ENCODE peak calls at places on chromosomes 2 and 18, in eight cellular contexts. One of them, this sample, is unnamed.

GRCh38 chr2:47023332-47023731 is 107.7 kb upstream of the MCFD2 start:
- DNase-seq in adrenal gland: no peak
- DNase-seq in GM12878: no peak
- DNase-seq in pancreas: no peak
- DNase-seq in upper lobe of right lung: no peak
- DNase-seq in HCT116: no peak
- DNase-seq in spleen: no peak
- DNase-seq in transverse colon: no peak
- DNase-seq in this sample: no peak

GRCh38 chr2:12543452-12544220 is 173.1 kb upstream of the TRIB2 start:
- DNase-seq in adrenal gland: no peak
- DNase-seq in GM12878: no peak
- DNase-seq in pancreas: no peak
- DNase-seq in upper lobe of right lung: no peak
- DNase-seq in HCT116: no peak
- DNase-seq in spleen: no peak
- DNase-seq in transverse colon: no peak
- DNase-seq in this sample: no peak

GRCh38 chr2:8682719-8683667 is 1.1 kb downstream of the ID2 start:
- DNase-seq in adrenal gland: peak; percentile 52
- DNase-seq in GM12878: no peak
- DNase-seq in pancreas: no peak
- DNase-seq in upper lobe of right lung: no peak
- DNase-seq in HCT116: peak; percentile 8
- DNase-seq in spleen: peak; percentile 88
- DNase-seq in transverse colon: peak; percentile 56
- DNase-seq in this sample: peak; percentile 45

GRCh38 chr18:65659312-65659711 is 91.5 kb upstream of the CDH7 start:
- DNase-seq in adrenal gland: no peak
- DNase-seq in GM12878: no peak
- DNase-seq in pancreas: no peak
- DNase-seq in upper lobe of right lung: no peak
- DNase-seq in HCT116: no peak
- DNase-seq in spleen: no peak
- DNase-seq in transverse colon: no peak
- DNase-seq in this sample: no peak

GRCh38 chr2:199466704-199467461 is 9.1 kb upstream of the SATB2 start:
- DNase-seq in adrenal gland: no peak
- DNase-seq in GM12878: no peak
- DNase-seq in pancreas: no peak
- DNase-seq in upper lobe of right lung: no peak
- DNase-seq in HCT116: no peak
- DNase-seq in spleen: no peak
- DNase-seq in transverse colon: peak; percentile 26
- DNase-seq in this sample: no peak

GRCh38 chr18:37588289-37588688 is 22.7 kb upstream of the CELF4 start:
- DNase-seq in adrenal gland: no peak
- DNase-seq in GM12878: no peak
- DNase-seq in pancreas: no peak
- DNase-seq in upper lobe of right lung: no peak
- DNase-seq in HCT116: no peak
- DNase-seq in spleen: no peak
- DNase-seq in transverse colon: no peak
- DNase-seq in this sample: no peak

GRCh38 chr2:181203916-181204315 is 223.5 kb downstream of the UBE2E3 start:
- DNase-seq in adrenal gland: no peak
- DNase-seq in GM12878: no peak
- DNase-seq in pancreas: no peak
- DNase-seq in upper lobe of right lung: no peak
- DNase-seq in HCT116: no peak
- DNase-seq in spleen: no peak
- DNase-seq in transverse colon: no peak
- DNase-seq in this sample: no peak

GRCh38 chr18:44733069-44733753 is 52.5 kb downstream of the SETBP1 start:
- DNase-seq in adrenal gland: no peak
- DNase-seq in GM12878: no peak
- DNase-seq in pancreas: no peak
- DNase-seq in upper lobe of right lung: no peak
- DNase-seq in HCT116: no peak
- DNase-seq in spleen: no peak
- DNase-seq in transverse colon: no peak
- DNase-seq in this sample: no peak

GRCh38 chr2:215395687-215396460 is 40.0 kb downstream of the FN1 start:
- DNase-seq in adrenal gland: no peak
- DNase-seq in GM12878: no peak
- DNase-seq in pancreas: no peak
- DNase-seq in upper lobe of right lung: no peak
- DNase-seq in HCT116: no peak
- DNase-seq in spleen: no peak
- DNase-seq in transverse colon: no peak
- DNase-seq in this sample: no peak

GRCh38 chr2:215394102-215394805 is 41.6 kb downstream of the FN1 start:
- DNase-seq in adrenal gland: no peak
- DNase-seq in GM12878: no peak
- DNase-seq in pancreas: no peak
- DNase-seq in upper lobe of right lung: no peak
- DNase-seq in HCT116: no peak
- DNase-seq in spleen: no peak
- DNase-seq in transverse colon: no peak
- DNase-seq in this sample: no peak

GRCh38 chr2:215399067-215399716 is 36.7 kb downstream of the FN1 start:
- DNase-seq in adrenal gland: no peak
- DNase-seq in GM12878: no peak
- DNase-seq in pancreas: no peak
- DNase-seq in upper lobe of right lung: no peak
- DNase-seq in HCT116: no peak
- DNase-seq in spleen: no peak
- DNase-seq in transverse colon: no peak
- DNase-seq in this sample: no peak

GRCh38 chr2:215396595-215397313 is 39.1 kb downstream of the FN1 start:
- DNase-seq in adrenal gland: no peak
- DNase-seq in GM12878: no peak
- DNase-seq in pancreas: no peak
- DNase-seq in upper lobe of right lung: no peak
- DNase-seq in HCT116: no peak
- DNase-seq in spleen: no peak
- DNase-seq in transverse colon: no peak
- DNase-seq in this sample: no peak

DNA sequence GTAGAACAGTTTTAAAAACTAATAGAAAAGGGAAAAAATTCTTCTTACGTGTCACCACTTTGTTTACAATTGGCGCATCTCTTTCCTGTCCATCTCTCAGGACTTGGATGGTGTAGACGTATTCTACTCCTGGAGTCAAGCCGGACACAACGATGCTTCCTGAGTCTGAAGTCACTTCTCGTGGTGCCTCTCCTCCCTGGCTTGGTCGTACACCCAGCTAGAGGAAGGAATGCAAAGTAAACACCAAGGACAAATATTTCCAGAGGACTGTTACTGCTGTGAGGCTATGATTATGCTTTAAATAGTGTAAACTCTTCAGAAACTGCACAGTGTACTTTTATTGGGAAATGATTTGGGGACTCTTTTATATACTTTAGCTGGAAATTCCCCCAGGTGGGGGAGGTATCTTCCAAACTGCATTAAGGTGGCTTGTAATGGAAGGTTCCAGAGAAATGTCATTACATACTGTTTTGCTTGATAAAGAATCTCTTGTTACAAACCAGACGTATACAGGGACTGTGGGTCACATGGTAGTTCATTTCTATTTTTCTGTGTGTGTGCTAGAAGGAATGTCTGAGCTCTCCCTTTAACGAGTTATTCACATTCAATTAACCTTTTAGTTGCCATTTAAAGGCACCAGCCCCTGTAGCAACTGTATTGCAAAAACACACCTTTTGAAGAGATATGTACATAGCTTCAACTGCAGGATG is 38.1 kb downstream of the FN1 start:
- DNase-seq in adrenal gland: no peak
- DNase-seq in GM12878: no peak
- DNase-seq in pancreas: no peak
- DNase-seq in upper lobe of right lung: no peak
- DNase-seq in HCT116: no peak
- DNase-seq in spleen: no peak
- DNase-seq in transverse colon: no peak
- DNase-seq in this sample: no peak
- H3K4me1 ChIP-seq in adrenal gland: no peaks in the 10 kb centered on the region
- H3K4me1 ChIP-seq in GM12878: no peaks in the 10 kb centered on the region
- H3K4me1 ChIP-seq in pancreas: no peaks in the 10 kb centered on the region
- H3K4me1 ChIP-seq in upper lobe of right lung: peaks cover 9% of the 10 kb centered on the region
- H3K4me1 ChIP-seq in HCT116: peaks cover 5% of the 10 kb centered on the region
- H3K4me1 ChIP-seq in spleen: no peaks in the 10 kb centered on the region
- H3K4me1 ChIP-seq in transverse colon: peaks cover 4% of the 10 kb centered on the region
- H3K4me1 ChIP-seq in this sample: peaks cover 17% of the 10 kb centered on the region

GRCh38 chr2:21067125-21067524 is 23.3 kb upstream of the APOB start:
- DNase-seq in adrenal gland: no peak
- DNase-seq in GM12878: no peak
- DNase-seq in pancreas: no peak
- DNase-seq in upper lobe of right lung: no peak
- DNase-seq in HCT116: no peak
- DNase-seq in spleen: no peak
- DNase-seq in transverse colon: no peak
- DNase-seq in this sample: no peak

GRCh38 chr2:21069746-21070145 is 25.9 kb upstream of the APOB start:
- DNase-seq in adrenal gland: no peak
- DNase-seq in GM12878: no peak
- DNase-seq in pancreas: no peak
- DNase-seq in upper lobe of right lung: no peak
- DNase-seq in HCT116: no peak
- DNase-seq in spleen: no peak
- DNase-seq in transverse colon: no peak
- DNase-seq in this sample: no peak

GRCh38 chr2:21070322-21071257 is 26.7 kb upstream of the APOB start:
- DNase-seq in adrenal gland: no peak
- DNase-seq in GM12878: no peak
- DNase-seq in pancreas: no peak
- DNase-seq in upper lobe of right lung: no peak
- DNase-seq in HCT116: no peak
- DNase-seq in spleen: no peak
- DNase-seq in transverse colon: no peak
- DNase-seq in this sample: no peak

GRCh38 chr2:21067863-21068537 is 24.1 kb upstream of the APOB start:
- DNase-seq in adrenal gland: no peak
- DNase-seq in GM12878: no peak
- DNase-seq in pancreas: no peak
- DNase-seq in upper lobe of right lung: no peak
- DNase-seq in HCT116: no peak
- DNase-seq in spleen: no peak
- DNase-seq in transverse colon: no peak
- DNase-seq in this sample: no peak

GRCh38 chr2:21072477-21073242 is 28.8 kb upstream of the APOB start:
- DNase-seq in adrenal gland: no peak
- DNase-seq in GM12878: no peak
- DNase-seq in pancreas: no peak
- DNase-seq in upper lobe of right lung: no peak
- DNase-seq in HCT116: no peak
- DNase-seq in spleen: no peak
- DNase-seq in transverse colon: no peak
- DNase-seq in this sample: no peak
- H3K4me3 ChIP-seq in adrenal gland: no peak overlapping the region
- H3K4me3 ChIP-seq in GM12878: no peak overlapping the region
- H3K4me3 ChIP-seq in pancreas: no peak overlapping the region
- H3K4me3 ChIP-seq in upper lobe of right lung: no peak overlapping the region
- H3K4me3 ChIP-seq in HCT116: no peak overlapping the region
- H3K4me3 ChIP-seq in spleen: no peak overlapping the region
- H3K4me3 ChIP-seq in transverse colon: no peak overlapping the region
- H3K4me3 ChIP-seq in this sample: no peak overlapping the region

GRCh38 chr18:2848879-2849254 is 2.1 kb downstream of the EMILIN2 start:
- DNase-seq in adrenal gland: no peak
- DNase-seq in GM12878: no peak
- DNase-seq in pancreas: no peak
- DNase-seq in upper lobe of right lung: no peak
- DNase-seq in HCT116: no peak
- DNase-seq in spleen: no peak
- DNase-seq in transverse colon: no peak
- DNase-seq in this sample: no peak
- H3K4me1 ChIP-seq in adrenal gland: peaks cover 21% of the 10 kb centered on the region
- H3K4me1 ChIP-seq in GM12878: no peaks in the 10 kb centered on the region
- H3K4me1 ChIP-seq in pancreas: peaks cover 7% of the 10 kb centered on the region
- H3K4me1 ChIP-seq in upper lobe of right lung: peaks cover 11% of the 10 kb centered on the region
- H3K4me1 ChIP-seq in HCT116: peaks cover 8% of the 10 kb centered on the region
- H3K4me1 ChIP-seq in spleen: peaks cover 36% of the 10 kb centered on the region
- H3K4me1 ChIP-seq in transverse colon: peaks cover 18% of the 10 kb centered on the region
- H3K4me1 ChIP-seq in this sample: peaks cover 20% of the 10 kb centered on the region

GRCh38 chr2:232530626-232531260 is 4.8 kb downstream of the CHRND start:
- DNase-seq in adrenal gland: no peak
- DNase-seq in GM12878: no peak
- DNase-seq in pancreas: no peak
- DNase-seq in upper lobe of right lung: peak; percentile 34
- DNase-seq in HCT116: no peak
- DNase-seq in spleen: peak; percentile 56
- DNase-seq in transverse colon: no peak
- DNase-seq in this sample: no peak

GRCh38 chr2:232527905-232528470 is 2.0 kb downstream of the CHRND start:
- DNase-seq in adrenal gland: no peak
- DNase-seq in GM12878: no peak
- DNase-seq in pancreas: no peak
- DNase-seq in upper lobe of right lung: no peak
- DNase-seq in HCT116: no peak
- DNase-seq in spleen: no peak
- DNase-seq in transverse colon: no peak
- DNase-seq in this sample: no peak

GRCh38 chr2:232532406-232532805 is 6.4 kb downstream of the CHRND start:
- DNase-seq in adrenal gland: no peak
- DNase-seq in GM12878: no peak
- DNase-seq in pancreas: no peak
- DNase-seq in upper lobe of right lung: peak; percentile 18
- DNase-seq in HCT116: no peak
- DNase-seq in spleen: peak; percentile 30
- DNase-seq in transverse colon: no peak
- DNase-seq in this sample: no peak

GRCh38 chr2:232528746-232529445 is 2.9 kb downstream of the CHRND start:
- DNase-seq in adrenal gland: no peak
- DNase-seq in GM12878: no peak
- DNase-seq in pancreas: no peak
- DNase-seq in upper lobe of right lung: peak; percentile 41
- DNase-seq in HCT116: no peak
- DNase-seq in spleen: peak; percentile 59
- DNase-seq in transverse colon: no peak
- DNase-seq in this sample: no peak

DNA sequence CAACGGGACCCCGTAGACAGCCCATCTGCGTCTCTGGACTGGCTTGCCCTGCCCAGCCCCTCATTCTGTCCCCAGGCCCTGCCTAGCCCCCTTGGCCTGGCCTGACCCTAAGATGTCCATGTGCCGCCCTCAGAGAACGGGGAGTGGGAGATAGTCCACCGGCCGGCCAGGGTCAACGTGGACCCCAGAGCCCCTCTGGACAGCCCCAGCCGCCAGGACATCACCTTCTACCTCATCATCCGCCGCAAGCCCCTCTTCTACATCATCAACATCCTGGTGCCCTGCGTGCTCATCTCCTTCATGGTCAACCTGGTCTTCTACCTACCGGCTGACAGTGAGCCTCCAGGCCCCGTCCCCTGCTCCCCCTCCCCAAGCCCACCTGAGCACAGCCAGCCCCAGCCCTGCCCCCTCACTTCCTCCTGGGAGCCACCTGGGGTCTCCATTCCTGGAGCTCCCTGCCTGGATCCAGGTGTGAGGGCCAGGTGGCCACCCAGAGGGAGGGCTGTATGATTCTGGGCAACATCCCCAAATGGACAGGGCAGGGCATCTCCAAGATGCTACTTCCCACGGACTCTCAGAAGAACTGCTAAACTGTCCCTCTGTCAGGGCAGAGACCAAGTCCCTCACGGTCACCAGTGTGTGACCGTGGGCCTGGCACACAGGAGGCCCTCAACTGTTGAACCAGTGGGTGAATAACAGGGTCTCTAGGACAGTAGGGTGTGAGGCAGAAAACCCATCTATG is 4.0 kb downstream of the CHRND start:
- DNase-seq in adrenal gland: no peak
- DNase-seq in GM12878: no peak
- DNase-seq in pancreas: no peak
- DNase-seq in upper lobe of right lung: peak; percentile 56
- DNase-seq in HCT116: no peak
- DNase-seq in spleen: peak; percentile 54
- DNase-seq in transverse colon: no peak
- DNase-seq in this sample: no peak
- H3K4me3 ChIP-seq in adrenal gland: no peak overlapping the region
- H3K4me3 ChIP-seq in GM12878: no peak overlapping the region
- H3K4me3 ChIP-seq in pancreas: no peak overlapping the region
- H3K4me3 ChIP-seq in upper lobe of right lung: no peak overlapping the region
- H3K4me3 ChIP-seq in HCT116: no peak overlapping the region
- H3K4me3 ChIP-seq in spleen: no peak overlapping the region
- H3K4me3 ChIP-seq in transverse colon: no peak overlapping the region
- H3K4me3 ChIP-seq in this sample: no peak overlapping the region

This sample was measured in stomach.